ENCODE peak calls at places on chromosomes 2 and 18, in ten cellular contexts. T is activated CD4-positive, alpha-beta T cell treated with anti-CD3 and anti-CD28 coated beads for 4 hours; V is activated CD4-positive, CD25-positive, alpha-beta regulatory T cell treated with anti-CD3 and anti-CD28 coated beads, Interleukin-2, amount 50 U/mL, for 72 hours; R is stomach; C is iris pigment epithelial cell; W is stimulated activated CD4-positive, alpha-beta T cell treated with anti-CD3 and anti-CD28 coated beads, Interleukin-2, amount 100 ng/mL, for 24 hours; A is NCI-H1092 treated with DMSO at 0.1 percent for 48 hours; Y is HT1080; X is spleen; H is HEK293T. F is an unnamed sample.

GRCh38 chr18:3660719-3661118 is 210.7 kb downstream of the TGIF1 start:
- DNase-seq in T (no peak), V (no peak), R (no peak), C (no peak), W (no peak), A (no peak), Y (no peak), X (no peak), H (no peak), F (no peak)

GRCh38 chr18:61889541-61889940 is 3.3 kb downstream of the RNF152 start:
- DNase-seq in T (no peak), V (no peak), R (no peak), C (no peak), W (no peak), A (no peak), Y (no peak), X (no peak), H (no peak), F (no peak)

GRCh38 chr2:206540757-206541156 is 97.4 kb downstream of the ADAM23 start:
- DNase-seq in T (no peak), V (no peak), R (no peak), C (no peak), W (no peak), A (no peak), Y (no peak), X (no peak), H (no peak), F (no peak)

GRCh38 chr2:208466133-208466919 is 59.7 kb downstream of the PTH2R start:
- DNase-seq in T (no peak), V (no peak), R (no peak), C (peak), W (no peak), A (peak), Y (peak), X (no peak), H (peak), F (peak)

GRCh38 chr2:56729212-56729611 is 545.4 kb downstream of the CCDC85A start:
- DNase-seq in T (no peak), V (no peak), R (no peak), C (peak), W (no peak), A (no peak), Y (no peak), X (no peak), H (no peak), F (no peak)

GRCh38 chr2:178108176-178108575 is 4.1 kb upstream of the RBM45 start:
- DNase-seq in T (no peak), V (no peak), R (no peak), C (no peak), W (no peak), A (no peak), Y (no peak), X (peak), H (no peak), F (no peak)

GRCh38 chr18:12458761-12459160 is 51.0 kb downstream of the PRELID3A start:
- DNase-seq in T (no peak), V (no peak), R (no peak), C (no peak), W (no peak), A (no peak), Y (no peak), X (no peak), H (no peak), F (no peak)

GRCh38 chr2:65630643-65631042 is 198.2 kb upstream of the SPRED2 start:
- DNase-seq in T (no peak), V (no peak), R (no peak), C (peak), W (no peak), A (no peak), Y (peak), X (no peak), H (no peak), F (no peak)

GRCh38 chr2:83186050-83186790 is 1272.9 kb downstream of the SUCLG1 start:
- DNase-seq in T (no peak), V (no peak), R (no peak), C (no peak), W (no peak), A (no peak), Y (no peak), X (no peak), H (no peak), F (no peak)

GRCh38 chr2:9594361-9595063 is 36.3 kb downstream of the YWHAQ start:
- DNase-seq in T (no peak), V (no peak), R (no peak), C (peak), W (no peak), A (no peak), Y (peak), X (no peak), H (no peak), F (no peak)

GRCh38 chr2:12044857-12045256 is 298.4 kb downstream of the LPIN1 start:
- DNase-seq in T (no peak), V (no peak), R (no peak), C (no peak), W (no peak), A (no peak), Y (no peak), X (peak), H (no peak), F (no peak)

GRCh38 chr18:492451-492850 is 8.1 kb downstream of the COLEC12 start:
- DNase-seq in T (no peak), V (no peak), R (no peak), C (no peak), W (no peak), A (no peak), Y (no peak), X (no peak), H (no peak), F (no peak)

GRCh38 chr2:240903191-240904060 is 2.7 kb upstream of the CROCC2 start:
- DNase-seq in T (no peak), V (no peak), R (no peak), C (no peak), W (no peak), A (no peak), Y (no peak), X (peak), H (no peak), F (no peak)

GRCh38 chr2:12547771-12548170 is 169.0 kb upstream of the TRIB2 start:
- DNase-seq in T (no peak), V (no peak), R (no peak), C (no peak), W (no peak), A (no peak), Y (no peak), X (no peak), H (no peak), F (no peak)

GRCh38 chr18:79522451-79523220 is 126.9 kb downstream of the NFATC1 start:
- DNase-seq in T (peak), V (peak), R (no peak), C (no peak), W (peak), A (no peak), Y (no peak), X (peak), H (no peak), F (no peak)

GRCh38 chr2:232214053-232214452 is 164.5 kb upstream of the ALPP start:
- DNase-seq in T (no peak), V (no peak), R (no peak), C (peak), W (no peak), A (no peak), Y (no peak), X (no peak), H (no peak), F (no peak)

GRCh38 chr2:104977958-104978357 is 59.9 kb upstream of the MRPS9 start:
- DNase-seq in T (no peak), V (no peak), R (no peak), C (no peak), W (no peak), A (no peak), Y (no peak), X (no peak), H (no peak), F (no peak)

GRCh38 chr2:114729025-114729424 is 286.6 kb downstream of the DPP10 start:
- DNase-seq in T (no peak), V (no peak), R (no peak), C (no peak), W (no peak), A (peak), Y (no peak), X (no peak), H (no peak), F (no peak)

GRCh38 chr2:189997016-189997415 is 65.5 kb downstream of the MSTN start:
- DNase-seq in T (no peak), V (no peak), R (no peak), C (peak), W (no peak), A (no peak), Y (no peak), X (no peak), H (no peak), F (no peak)

GRCh38 chr2:241188386-241189092 is at the start of gene ANO7:
- DNase-seq in T (no peak), V (no peak), R (peak), C (no peak), W (no peak), A (no peak), Y (no peak), X (no peak), H (no peak), F (no peak)

GRCh38 chr2:199982444-199982843 is 27.1 kb downstream of the MAIP1 start:
- DNase-seq in T (no peak), V (no peak), R (no peak), C (no peak), W (no peak), A (no peak), Y (no peak), X (no peak), H (no peak), F (no peak)

GRCh38 chr2:240596491-240596931 is 10.0 kb downstream of the CAPN10 start:
- DNase-seq in T (no peak), V (peak), R (peak), C (no peak), W (no peak), A (peak), Y (no peak), X (no peak), H (no peak), F (no peak)